ENCODE peak calls at places on chromosomes 12 and 14, in six cellular contexts. O is colonic mucosa; T is activated B cell treated with CpG ODN at 0.5 μM for 24 hours; P is NCI-H460; U is effector CD4-positive, alpha-beta T cell; N is stomach. W is an unnamed sample.

GRCh38 chr12:104953323-104953722 is 4.8 kb downstream of the SLC41A2 start:
- DNase-seq in T (no peak), P (no peak), N (peak), O (peak), U (no peak), W (no peak)

GRCh38 chr14:61619494-61619893 is 75.8 kb upstream of the HIF1A start:
- DNase-seq in U (no peak), N (no peak), P (no peak), T (no peak), O (no peak), W (no peak)

GRCh38 chr14:68557648-68558047 is 235.2 kb downstream of the ZFP36L1 start:
- DNase-seq in O (no peak), P (no peak), N (no peak), U (no peak), T (no peak), W (no peak)

GRCh38 chr12:121927798-121928197 is 9.4 kb downstream of the CFAP251 start:
- DNase-seq in T (no peak), N (no peak), U (no peak), O (no peak), P (no peak), W (no peak)

GRCh38 chr14:81273961-81274360 is 53.2 kb upstream of the GTF2A1 start:
- DNase-seq in N (no peak), P (no peak), T (no peak), U (no peak), O (no peak), W (no peak)

GRCh38 chr12:110071967-110072366 is 23.6 kb upstream of the C12orf76 start:
- DNase-seq in O (no peak), P (no peak), U (no peak), T (no peak), N (no peak), W (no peak)

GRCh38 chr14:87102979-87103378 is 890.0 kb downstream of the GALC start:
- DNase-seq in P (no peak), O (no peak), U (no peak), N (no peak), T (no peak), W (no peak)

GRCh38 chr12:53058674-53059433 is 9.0 kb downstream of the TNS2 start:
- DNase-seq in U (no peak), N (no peak), P (no peak), T (no peak), O (no peak), W (no peak)

GRCh38 chr12:49787672-49788071 is 40.5 kb downstream of the NCKAP5L start:
- DNase-seq in T (no peak), N (no peak), P (no peak), O (no peak), U (no peak), W (no peak)

GRCh38 chr14:34078117-34078743 is 127.4 kb upstream of the EGLN3 start:
- DNase-seq in T (no peak), U (no peak), P (no peak), N (no peak), O (no peak), W (no peak)

GRCh38 chr14:64823305-64823985 is 56.3 kb downstream of the SPTB start:
- DNase-seq in N (peak), P (peak), O (peak), U (peak), T (peak), W (peak)

W was measured in HCT116.